ENCODE peak calls at places on chromosomes 1 and 21, in four cellular contexts. One of them, this sample, is unnamed.

GRCh38 chr1:67496329-67496728 is 66.1 kb upstream of the SERBP1 start:
- DNase-seq in heart left ventricle: no peak
- DNase-seq in left ventricle myocardium inferior: no peak
- DNase-seq in uterus: no peak
- DNase-seq in this sample: no peak

GRCh38 chr21:43194303-43195130 is 25.7 kb downstream of the CRYAA start:
- DNase-seq in uterus: no peak
- DNase-seq in heart left ventricle: no peak
- DNase-seq in left ventricle myocardium inferior: no peak
- DNase-seq in this sample: no peak

GRCh38 chr1:189269011-189269410 is 1208.7 kb downstream of the BRINP3 start:
- DNase-seq in uterus: no peak
- DNase-seq in heart left ventricle: no peak
- DNase-seq in left ventricle myocardium inferior: no peak
- DNase-seq in this sample: no peak

GRCh38 chr1:206004269-206004800 is 1.1 kb upstream of the RAB7B start:
- DNase-seq in heart left ventricle: no peak
- DNase-seq in uterus: no peak
- DNase-seq in left ventricle myocardium inferior: no peak
- DNase-seq in this sample: no peak

GRCh38 chr1:244918422-244919319 is 54.3 kb upstream of the HNRNPU start:
- DNase-seq in uterus: peak; percentile 23
- DNase-seq in left ventricle myocardium inferior: peak; percentile 42
- DNase-seq in heart left ventricle: peak; percentile 63
- DNase-seq in this sample: no peak

GRCh38 chr1:199629624-199630023 is 397.9 kb upstream of the NR5A2 start:
- DNase-seq in heart left ventricle: no peak
- DNase-seq in left ventricle myocardium inferior: no peak
- DNase-seq in uterus: no peak
- DNase-seq in this sample: no peak

GRCh38 chr1:230550428-230550827 is 91.9 kb upstream of the COG2 start:
- DNase-seq in heart left ventricle: no peak
- DNase-seq in uterus: no peak
- DNase-seq in left ventricle myocardium inferior: no peak
- DNase-seq in this sample: no peak

GRCh38 chr1:53851571-53852282 is 13.6 kb upstream of the NDC1 start:
- DNase-seq in heart left ventricle: no peak
- DNase-seq in left ventricle myocardium inferior: no peak
- DNase-seq in uterus: no peak
- DNase-seq in this sample: no peak

GRCh38 chr1:56911098-56911497 is 54.7 kb downstream of the C8B start:
- DNase-seq in heart left ventricle: no peak
- DNase-seq in left ventricle myocardium inferior: no peak
- DNase-seq in uterus: no peak
- DNase-seq in this sample: no peak

GRCh38 chr21:34908424-34909055 is 140.6 kb downstream of the RUNX1 start:
- DNase-seq in uterus: peak; percentile 33
- DNase-seq in left ventricle myocardium inferior: no peak
- DNase-seq in heart left ventricle: no peak
- DNase-seq in this sample: no peak

GRCh38 chr1:199396456-199396855 is 631.1 kb upstream of the NR5A2 start:
- DNase-seq in heart left ventricle: no peak
- DNase-seq in uterus: no peak
- DNase-seq in left ventricle myocardium inferior: no peak
- DNase-seq in this sample: no peak

GRCh38 chr1:174794861-174795260 is 204.9 kb upstream of the CACYBP start:
- DNase-seq in left ventricle myocardium inferior: no peak
- DNase-seq in heart left ventricle: no peak
- DNase-seq in uterus: no peak
- DNase-seq in this sample: no peak

GRCh38 chr1:174799136-174799479 is 200.6 kb upstream of the CACYBP start:
- DNase-seq in heart left ventricle: no peak
- DNase-seq in uterus: no peak
- DNase-seq in left ventricle myocardium inferior: no peak
- DNase-seq in this sample: no peak

GRCh38 chr1:174800221-174800791 is 199.4 kb upstream of the CACYBP start:
- DNase-seq in uterus: no peak
- DNase-seq in heart left ventricle: no peak
- DNase-seq in left ventricle myocardium inferior: no peak
- DNase-seq in this sample: peak; percentile 61

GRCh38 chr1:174795806-174796205 is 203.9 kb upstream of the CACYBP start:
- DNase-seq in uterus: no peak
- DNase-seq in heart left ventricle: no peak
- DNase-seq in left ventricle myocardium inferior: no peak
- DNase-seq in this sample: no peak

GRCh38 chr1:174797398-174797797 is 202.3 kb upstream of the CACYBP start:
- DNase-seq in uterus: no peak
- DNase-seq in left ventricle myocardium inferior: no peak
- DNase-seq in heart left ventricle: no peak
- DNase-seq in this sample: no peak
- H3K27ac ChIP-seq in uterus: no peak overlapping the region
- H3K27ac ChIP-seq in left ventricle myocardium inferior: no peak overlapping the region
- H3K27ac ChIP-seq in heart left ventricle: no peak overlapping the region
- H3K27ac ChIP-seq in this sample: no peak overlapping the region

GRCh38 chr1:150002217-150002616 is 8.3 kb downstream of the OTUD7B start:
- DNase-seq in uterus: no peak
- DNase-seq in left ventricle myocardium inferior: no peak
- DNase-seq in heart left ventricle: no peak
- DNase-seq in this sample: no peak
- H3K27ac ChIP-seq in uterus: no peak overlapping the region
- H3K27ac ChIP-seq in left ventricle myocardium inferior: no peak overlapping the region
- H3K27ac ChIP-seq in heart left ventricle: no peak overlapping the region
- H3K27ac ChIP-seq in this sample: peak overlapping the region; percentile 32

DNA sequence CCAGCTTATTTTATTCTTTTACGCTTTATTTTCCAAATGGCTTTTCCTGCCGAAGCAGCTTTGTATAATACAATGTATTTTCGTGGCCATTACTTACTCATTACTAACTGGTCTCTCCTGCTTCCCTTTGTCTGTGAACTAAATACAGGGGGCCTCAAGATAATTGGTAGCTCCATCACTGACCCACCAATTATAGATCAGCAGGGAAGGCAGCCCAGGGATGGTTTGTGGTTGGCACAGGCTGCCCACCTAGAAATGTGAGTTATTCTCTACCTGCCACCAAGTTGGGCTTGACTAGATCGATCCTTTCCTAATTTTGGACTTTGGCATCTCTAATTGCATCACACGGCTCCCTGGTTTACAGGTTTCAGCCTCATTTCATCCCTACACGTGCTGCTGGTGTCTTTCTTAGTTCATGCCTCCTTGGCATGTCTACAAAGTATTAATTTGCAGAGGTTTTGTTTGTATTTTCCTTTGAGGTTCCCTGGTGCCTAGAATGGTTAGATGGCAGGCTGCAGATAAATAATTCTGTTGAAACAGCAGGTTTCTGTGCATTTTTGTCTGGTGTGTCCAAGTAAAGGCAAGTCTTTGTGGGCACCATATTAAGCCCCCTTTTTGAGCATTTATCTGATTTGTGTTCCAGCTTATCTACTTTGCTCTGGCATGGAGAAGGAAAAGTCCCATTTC is 35.2 kb downstream of the PEX14 start:
- DNase-seq in left ventricle myocardium inferior: no peak
- DNase-seq in uterus: no peak
- DNase-seq in heart left ventricle: no peak
- DNase-seq in this sample: no peak
- H3K27ac ChIP-seq in left ventricle myocardium inferior: no peak overlapping the region
- H3K27ac ChIP-seq in uterus: peak overlapping the region; percentile 6
- H3K27ac ChIP-seq in heart left ventricle: no peak overlapping the region
- H3K27ac ChIP-seq in this sample: no peak overlapping the region

GRCh38 chr1:156134716-156135435 is 18.5 kb upstream of the SEMA4A start:
- DNase-seq in left ventricle myocardium inferior: no peak
- DNase-seq in heart left ventricle: no peak
- DNase-seq in uterus: no peak
- DNase-seq in this sample: no peak
- H3K27ac ChIP-seq in left ventricle myocardium inferior: no peak overlapping the region
- H3K27ac ChIP-seq in heart left ventricle: no peak overlapping the region
- H3K27ac ChIP-seq in uterus: no peak overlapping the region
- H3K27ac ChIP-seq in this sample: no peak overlapping the region

GRCh38 chr1:150263549-150263948 is 5.3 kb downstream of the APH1A start:
- DNase-seq in left ventricle myocardium inferior: no peak
- DNase-seq in uterus: no peak
- DNase-seq in heart left ventricle: no peak
- DNase-seq in this sample: no peak
- H3K27ac ChIP-seq in left ventricle myocardium inferior: no peak overlapping the region
- H3K27ac ChIP-seq in uterus: no peak overlapping the region
- H3K27ac ChIP-seq in heart left ventricle: no peak overlapping the region
- H3K27ac ChIP-seq in this sample: no peak overlapping the region

GRCh38 chr1:40782371-40782956 is 1.1 kb upstream of the KCNQ4 start:
- DNase-seq in heart left ventricle: peak; percentile 40
- DNase-seq in left ventricle myocardium inferior: peak; percentile 42
- DNase-seq in uterus: no peak
- DNase-seq in this sample: no peak

GRCh38 chr1:40784771-40785151 is 1.2 kb downstream of the KCNQ4 start:
- DNase-seq in left ventricle myocardium inferior: no peak
- DNase-seq in uterus: peak; percentile 25
- DNase-seq in heart left ventricle: peak; percentile 27
- DNase-seq in this sample: no peak

GRCh38 chr1:40784141-40784770 is 669 bp downstream of the KCNQ4 start:
- DNase-seq in left ventricle myocardium inferior: no peak
- DNase-seq in uterus: peak; percentile 32
- DNase-seq in heart left ventricle: peak; percentile 41
- DNase-seq in this sample: no peak

GRCh38 chr1:40781614-40781971 is 2.0 kb upstream of the KCNQ4 start:
- DNase-seq in uterus: no peak
- DNase-seq in left ventricle myocardium inferior: no peak
- DNase-seq in heart left ventricle: peak; percentile 7
- DNase-seq in this sample: no peak

DNA sequence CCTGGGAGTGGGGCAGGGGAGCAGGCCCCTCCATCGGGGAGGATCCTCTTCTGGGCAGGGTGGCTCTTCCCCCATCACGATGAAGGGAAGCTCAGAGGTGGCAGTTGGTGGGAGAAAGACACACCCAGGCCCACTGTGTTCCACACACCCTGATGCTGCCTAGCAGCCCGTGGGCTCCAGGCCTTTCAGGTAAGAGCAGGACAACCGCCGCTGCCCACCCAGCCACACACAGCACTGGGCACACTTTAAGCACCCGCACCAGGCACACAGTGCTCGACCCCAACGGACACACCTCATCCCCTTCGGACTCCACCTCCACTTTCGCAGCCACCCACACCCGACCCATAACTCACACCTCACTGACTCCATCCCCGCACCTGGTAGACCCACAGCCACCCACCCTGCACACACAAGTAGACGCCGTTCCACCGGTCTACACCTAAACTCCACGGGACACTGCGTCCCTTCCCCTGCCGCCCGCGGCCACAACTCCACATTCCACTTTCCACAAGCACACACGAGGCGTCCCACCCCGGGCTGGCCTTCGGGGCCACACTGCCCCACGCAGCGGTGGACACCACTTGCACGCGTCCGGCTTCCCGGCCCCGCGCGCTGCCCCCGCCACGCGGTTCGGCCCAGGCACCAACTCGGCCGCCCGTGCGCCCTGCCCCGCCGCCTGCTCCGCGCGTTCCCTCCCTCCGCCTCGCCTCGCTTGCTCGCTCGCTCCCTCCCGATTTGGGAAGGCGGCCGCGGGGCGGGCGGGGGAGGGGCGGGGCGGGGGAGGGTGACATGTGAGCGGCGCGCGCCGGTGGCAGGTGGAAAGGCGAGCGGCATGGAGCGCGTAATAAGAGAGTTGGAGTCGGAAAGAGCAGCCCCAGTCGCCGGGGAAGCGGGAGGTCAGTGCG is at the start of gene KCNQ4:
- DNase-seq in left ventricle myocardium inferior: peak; percentile 60
- DNase-seq in heart left ventricle: peak; percentile 72
- DNase-seq in uterus: peak; percentile 70
- DNase-seq in this sample: peak; percentile 37
- H3K27ac ChIP-seq in left ventricle myocardium inferior: peak within 1 kb of the TSS; percentile 67
- H3K27ac ChIP-seq in heart left ventricle: peak within 1 kb of the TSS; percentile 55
- H3K27ac ChIP-seq in uterus: peak within 1 kb of the TSS; percentile 87
- H3K27ac ChIP-seq in this sample: peak within 1 kb of the TSS; percentile 58